ENCODE peak calls at places on chromosomes 6 and 20, in seven cellular contexts. G is BJ; T is uterus; A is frontal cortex; B is stimulated activated CD4-positive, alpha-beta T cell treated with anti-CD3 and anti-CD28 coated beads, Interleukin-15, amount 100 ng/mL, for 24 hours; H is Daoy; R is choroid plexus epithelial cell. P is an unnamed sample.

GRCh38 chr20:5393218-5393870 is 76.6 kb upstream of the PROKR2 start:
- DNase-seq in G (no peak), T (no peak), A (no peak), B (no peak), H (no peak), R (no peak), P (no peak)

GRCh38 chr20:38190936-38191371 is 25.9 kb upstream of the TGM2 start:
- DNase-seq in G (no peak), T (no peak), A (no peak), B (no peak), H (no peak), R (no peak), P (no peak)

GRCh38 chr6:106556368-106556960 is 72.8 kb downstream of the RTN4IP1 start:
- DNase-seq in G (no peak), T (no peak), A (no peak), B (no peak), H (no peak), R (peak; percentile 73), P (no peak)

GRCh38 chr20:20450461-20451027 is 82.6 kb downstream of the INSM1 start:
- DNase-seq in G (no peak), T (no peak), A (no peak), B (no peak), H (no peak), R (peak; percentile 36), P (no peak)

GRCh38 chr6:132471787-132472186 is 41.1 kb downstream of the STX7 start:
- DNase-seq in G (no peak), T (no peak), A (no peak), B (no peak), H (no peak), R (no peak), P (no peak)

GRCh38 chr20:25237610-25238318 is 10.1 kb upstream of the PYGB start:
- DNase-seq in G (peak; percentile 99), T (peak; percentile 50), A (peak; percentile 69), B (peak; percentile 79), H (peak; percentile 98), R (peak; percentile 99), P (peak; percentile 100)

GRCh38 chr20:21322921-21323321 is 19.8 kb downstream of the XRN2 start:
- DNase-seq in G (no peak), T (no peak), A (no peak), B (no peak), H (no peak), R (peak; percentile 49), P (no peak)

GRCh38 chr6:108961985-108962384 is 113.8 kb downstream of the ARMC2 start:
- DNase-seq in G (no peak), T (no peak), A (no peak), B (no peak), H (no peak), R (peak; percentile 76), P (peak; percentile 75)

GRCh38 chr6:113971786-113972185 is 838 bp upstream of the HDAC2 start:
- DNase-seq in G (no peak), T (no peak), A (peak; percentile 20), B (peak; percentile 5), H (no peak), R (peak; percentile 35), P (no peak)

GRCh38 chr6:135089901-135090300 is 35.3 kb upstream of the HBS1L start:
- DNase-seq in G (no peak), T (no peak), A (no peak), B (no peak), H (no peak), R (no peak), P (no peak)

GRCh38 chr6:14953806-14954205 is 292.1 kb upstream of the JARID2 start:
- DNase-seq in G (no peak), T (no peak), A (no peak), B (no peak), H (no peak), R (no peak), P (no peak)

GRCh38 chr6:3900744-3901351 is 51.7 kb downstream of the FAM50B start:
- DNase-seq in G (no peak), T (no peak), A (no peak), B (no peak), H (no peak), R (peak; percentile 28), P (no peak)

GRCh38 chr6:1363729-1364572 is 25.4 kb upstream of the FOXF2 start:
- DNase-seq in G (peak; percentile 84), T (no peak), A (no peak), B (no peak), H (peak; percentile 33), R (peak; percentile 50), P (peak; percentile 43)

GRCh38 chr6:125812394-125813231 is 21.9 kb downstream of the NCOA7 start:
- DNase-seq in G (peak; percentile 90), T (no peak), A (no peak), B (no peak), H (peak; percentile 88), R (peak; percentile 97), P (peak; percentile 87)

GRCh38 chr20:45036044-45036755 is 64.7 kb downstream of the KCNS1 start:
- DNase-seq in G (no peak), T (peak; percentile 34), A (no peak), B (peak; percentile 70), H (peak; percentile 74), R (peak; percentile 79), P (peak; percentile 69)

GRCh38 chr6:87407531-87407895 is 259 bp upstream of the CFAP206 start:
- DNase-seq in G (no peak), T (peak; percentile 38), A (no peak), B (no peak), H (peak; percentile 56), R (peak; percentile 63), P (peak; percentile 12)

GRCh38 chr20:8972963-8973362 is 95.9 kb upstream of the PLCB4 start:
- DNase-seq in G (no peak), T (no peak), A (no peak), B (no peak), H (no peak), R (no peak), P (no peak)

GRCh38 chr6:39088331-39088730 is 26.7 kb downstream of the SAYSD1 start:
- DNase-seq in G (no peak), T (no peak), A (no peak), B (peak; percentile 14), H (peak; percentile 41), R (peak; percentile 70), P (peak; percentile 45)

GRCh38 chr6:21997414-21998037 is 299.3 kb downstream of the PRL start:
- DNase-seq in G (no peak), T (no peak), A (no peak), B (no peak), H (no peak), R (peak; percentile 21), P (peak; percentile 11)

GRCh38 chr6:169789944-169790927 is 38.8 kb downstream of the ERMARD start:
- DNase-seq in G (peak; percentile 21), T (peak; percentile 68), A (peak; percentile 85), B (peak; percentile 81), H (peak; percentile 90), R (peak; percentile 74), P (peak; percentile 36)

GRCh38 chr6:130466744-130467052 is 100.9 kb downstream of the TMEM200A start:
- DNase-seq in G (no peak), T (no peak), A (no peak), B (no peak), H (no peak), R (peak; percentile 68), P (no peak)

GRCh38 chr6:141403103-141403502 is 729.6 kb upstream of the GJE1 start:
- DNase-seq in G (no peak), T (no peak), A (no peak), B (no peak), H (no peak), R (no peak), P (no peak)

GRCh38 chr6:147941143-147941542 is 401.5 kb upstream of the SASH1 start:
- DNase-seq in G (peak; percentile 60), T (no peak), A (no peak), B (no peak), H (peak; percentile 73), R (no peak), P (no peak)

GRCh38 chr6:117938324-117938995 is 31.4 kb downstream of the SLC35F1 start:
- DNase-seq in G (peak; percentile 0), T (peak; percentile 25), A (no peak), B (no peak), H (peak; percentile 4), R (no peak), P (no peak)

P was measured in skeletal muscle cell.